ENCODE peak calls at places on chromosomes 2 and 18, in eight cellular contexts. M, X, L, Y, E, R, B and K are unnamed samples.

GRCh38 chr18:79578396-79579260 is 101.0 kb upstream of the CTDP1 start:
- DNase-seq in M (no peak), X (no peak), L (no peak), Y (no peak), E (no peak), R (no peak), B (peak), K (no peak)

GRCh38 chr2:108288534-108289106 is at the start of gene SULT1C2:
- DNase-seq in M (peak), X (peak), L (peak), Y (peak), E (no peak), R (no peak), B (no peak), K (peak)

GRCh38 chr2:123080331-123080730 is 944.8 kb upstream of the CNTNAP5 start:
- DNase-seq in M (no peak), X (no peak), L (no peak), Y (no peak), E (no peak), R (no peak), B (no peak), K (no peak)

GRCh38 chr2:98524168-98524567 is 79.5 kb downstream of the INPP4A start:
- DNase-seq in M (no peak), X (no peak), L (no peak), Y (peak), E (no peak), R (no peak), B (no peak), K (no peak)

GRCh38 chr2:226023383-226023782 is 623.9 kb downstream of the NYAP2 start:
- DNase-seq in M (peak), X (no peak), L (no peak), Y (no peak), E (no peak), R (peak), B (no peak), K (no peak)

GRCh38 chr2:229922449-229923386 is at the start of gene FBXO36:
- DNase-seq in M (peak), X (no peak), L (no peak), Y (peak), E (peak), R (peak), B (peak), K (peak)

GRCh38 chr2:37189452-37190153 is 1.1 kb upstream of the SULT6B1 start:
- DNase-seq in M (peak), X (peak), L (peak), Y (peak), E (no peak), R (no peak), B (no peak), K (peak)

GRCh38 chr2:240374085-240374907 is 61.2 kb upstream of the GPC1 start:
- DNase-seq in M (peak), X (peak), L (peak), Y (peak), E (peak), R (no peak), B (peak), K (peak)

GRCh38 chr2:43105586-43106562 is 120.5 kb downstream of the ZFP36L2 start:
- DNase-seq in M (peak), X (no peak), L (peak), Y (peak), E (peak), R (peak), B (peak), K (peak)

GRCh38 chr18:39724652-39725051 is 2159.1 kb upstream of the CELF4 start:
- DNase-seq in M (no peak), X (no peak), L (peak), Y (peak), E (no peak), R (no peak), B (no peak), K (no peak)

GRCh38 chr2:37558622-37559021 is 112.8 kb downstream of the CDC42EP3 start:
- DNase-seq in M (no peak), X (no peak), L (no peak), Y (no peak), E (no peak), R (peak), B (peak), K (no peak)

GRCh38 chr2:157822993-157823392 is 53.1 kb downstream of the ACVR1 start:
- DNase-seq in M (no peak), X (no peak), L (peak), Y (peak), E (no peak), R (no peak), B (no peak), K (no peak)

GRCh38 chr2:85710687-85711577 is 16.8 kb downstream of the GNLY start:
- DNase-seq in M (no peak), X (no peak), L (peak), Y (no peak), E (peak), R (no peak), B (peak), K (no peak)

GRCh38 chr2:218880749-218881594 is at the start of gene WNT10A:
- DNase-seq in M (no peak), X (no peak), L (no peak), Y (no peak), E (no peak), R (no peak), B (no peak), K (no peak)

GRCh38 chr2:11495844-11496271 is 29.9 kb upstream of the E2F6 start:
- DNase-seq in M (no peak), X (no peak), L (no peak), Y (no peak), E (peak), R (no peak), B (no peak), K (peak)

GRCh38 chr2:145682536-145683157 is 1162.7 kb upstream of the ZEB2 start:
- DNase-seq in M (no peak), X (no peak), L (peak), Y (peak), E (no peak), R (no peak), B (no peak), K (no peak)

GRCh38 chr2:50752228-50752627 is 279.7 kb downstream of the NRXN1 start:
- DNase-seq in M (no peak), X (no peak), L (peak), Y (peak), E (no peak), R (no peak), B (no peak), K (no peak)

GRCh38 chr2:41878056-41878455 is 169.8 kb upstream of the PKDCC start:
- DNase-seq in M (no peak), X (no peak), L (no peak), Y (no peak), E (no peak), R (no peak), B (no peak), K (no peak)

GRCh38 chr2:121377676-121378075 is 92.7 kb upstream of the TFCP2L1 start:
- DNase-seq in M (no peak), X (no peak), L (no peak), Y (no peak), E (no peak), R (no peak), B (no peak), K (no peak)

GRCh38 chr2:79935046-79935729 is 369.4 kb downstream of the LRRTM1 start:
- DNase-seq in M (no peak), X (no peak), L (no peak), Y (no peak), E (no peak), R (no peak), B (no peak), K (no peak)

GRCh38 chr2:206962966-206963365 is 23.6 kb downstream of the CPO start:
- DNase-seq in M (no peak), X (no peak), L (no peak), Y (no peak), E (no peak), R (no peak), B (no peak), K (no peak)

GRCh38 chr2:239153806-239154591 is 246.8 kb downstream of the HDAC4 start:
- DNase-seq in M (no peak), X (no peak), L (no peak), Y (no peak), E (peak), R (no peak), B (peak), K (no peak)

GRCh38 chr2:239178484-239178883 is 222.3 kb downstream of the HDAC4 start:
- DNase-seq in M (no peak), X (no peak), L (no peak), Y (no peak), E (peak), R (no peak), B (peak), K (no peak)

GRCh38 chr18:13444430-13445240 is 226.1 kb downstream of the LDLRAD4 start:
- DNase-seq in M (no peak), X (no peak), L (no peak), Y (no peak), E (no peak), R (no peak), B (no peak), K (no peak)

GRCh38 chr2:6692819-6693218 is 172.9 kb downstream of the CMPK2 start:
- DNase-seq in M (no peak), X (no peak), L (no peak), Y (no peak), E (no peak), R (no peak), B (no peak), K (no peak)

GRCh38 chr2:237190958-237191692 is 105.4 kb downstream of the COPS8 start:
- DNase-seq in M (no peak), X (no peak), L (no peak), Y (no peak), E (peak), R (no peak), B (no peak), K (no peak)

GRCh38 chr2:1226766-1227165 is 186.5 kb upstream of the TPO start:
- DNase-seq in M (no peak), X (no peak), L (no peak), Y (no peak), E (no peak), R (no peak), B (no peak), K (no peak)

GRCh38 chr18:73973972-73974371 is 173.7 kb downstream of the FBXO15 start:
- DNase-seq in M (no peak), X (no peak), L (no peak), Y (no peak), E (no peak), R (no peak), B (no peak), K (no peak)

GRCh38 chr2:154386186-154386585 is 312.3 kb upstream of the KCNJ3 start:
- DNase-seq in M (no peak), X (no peak), L (no peak), Y (no peak), E (no peak), R (peak), B (no peak), K (no peak)

GRCh38 chr18:72201032-72201431 is 343.1 kb downstream of the CBLN2 start:
- DNase-seq in M (no peak), X (no peak), L (no peak), Y (no peak), E (no peak), R (no peak), B (no peak), K (no peak)

GRCh38 chr2:96500385-96501066 is 4.6 kb downstream of the NEURL3 start:
- DNase-seq in M (no peak), X (no peak), L (no peak), Y (no peak), E (no peak), R (no peak), B (no peak), K (peak)

GRCh38 chr2:190596998-190597397 is 51.9 kb upstream of the NAB1 start:
- DNase-seq in M (no peak), X (no peak), L (no peak), Y (no peak), E (peak), R (no peak), B (no peak), K (no peak)

GRCh38 chr18:21362921-21363320 is 120.9 kb downstream of the GREB1L start:
- DNase-seq in M (no peak), X (no peak), L (no peak), Y (no peak), E (no peak), R (no peak), B (no peak), K (no peak)

GRCh38 chr2:26139269-26140183 is 33.4 kb upstream of the GAREM2 start:
- DNase-seq in M (peak), X (no peak), L (no peak), Y (no peak), E (no peak), R (no peak), B (no peak), K (no peak)

GRCh38 chr18:77069482-77069881 is 63.1 kb downstream of the MBP start:
- DNase-seq in M (no peak), X (no peak), L (no peak), Y (no peak), E (no peak), R (no peak), B (peak), K (no peak)

GRCh38 chr18:77069931-77070330 is 62.7 kb downstream of the MBP start:
- DNase-seq in M (no peak), X (no peak), L (no peak), Y (no peak), E (no peak), R (no peak), B (no peak), K (no peak)

GRCh38 chr18:77071061-77071460 is 61.5 kb downstream of the MBP start:
- DNase-seq in M (no peak), X (no peak), L (no peak), Y (no peak), E (no peak), R (no peak), B (no peak), K (no peak)

GRCh38 chr18:77071711-77072292 is 60.8 kb downstream of the MBP start:
- DNase-seq in M (peak), X (peak), L (peak), Y (peak), E (no peak), R (no peak), B (no peak), K (peak)

DNA sequence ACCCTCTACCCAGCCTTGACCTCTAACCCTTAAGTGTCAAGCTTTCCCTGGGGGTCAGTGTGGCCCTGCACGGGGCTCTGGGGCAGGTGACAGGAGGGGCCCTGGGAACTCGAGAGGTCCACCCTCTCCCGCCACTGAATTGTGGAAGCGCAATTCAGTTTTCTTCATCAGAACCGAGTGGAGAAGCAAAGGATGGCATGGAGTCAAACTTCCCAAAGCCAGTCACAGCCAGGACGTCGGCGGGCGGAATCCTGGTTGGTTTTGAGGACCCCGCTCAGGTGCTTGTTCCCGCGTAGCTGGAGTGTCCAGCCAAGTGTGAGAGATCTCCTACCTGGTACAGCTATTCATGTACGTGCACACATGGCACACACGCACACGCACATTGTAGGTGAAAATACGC is 62.0 kb downstream of the MBP start:
- DNase-seq in M (no peak), X (no peak), L (no peak), Y (no peak), E (no peak), R (no peak), B (no peak), K (no peak)
- H3K27ac ChIP-seq in M (peak), X (peak), L (no peak), Y (peak), E (peak), R (no peak), B (no peak), K (no peak)

GRCh38 chr18:32771871-32772499 is 838 bp downstream of the KLHL14 start:
- DNase-seq in M (no peak), X (no peak), L (no peak), Y (no peak), E (no peak), R (no peak), B (peak), K (peak)
- H3K4me3 ChIP-seq in M (peak), X (no peak), L (no peak), Y (no peak), E (peak), R (peak), B (peak), K (peak)

DNA sequence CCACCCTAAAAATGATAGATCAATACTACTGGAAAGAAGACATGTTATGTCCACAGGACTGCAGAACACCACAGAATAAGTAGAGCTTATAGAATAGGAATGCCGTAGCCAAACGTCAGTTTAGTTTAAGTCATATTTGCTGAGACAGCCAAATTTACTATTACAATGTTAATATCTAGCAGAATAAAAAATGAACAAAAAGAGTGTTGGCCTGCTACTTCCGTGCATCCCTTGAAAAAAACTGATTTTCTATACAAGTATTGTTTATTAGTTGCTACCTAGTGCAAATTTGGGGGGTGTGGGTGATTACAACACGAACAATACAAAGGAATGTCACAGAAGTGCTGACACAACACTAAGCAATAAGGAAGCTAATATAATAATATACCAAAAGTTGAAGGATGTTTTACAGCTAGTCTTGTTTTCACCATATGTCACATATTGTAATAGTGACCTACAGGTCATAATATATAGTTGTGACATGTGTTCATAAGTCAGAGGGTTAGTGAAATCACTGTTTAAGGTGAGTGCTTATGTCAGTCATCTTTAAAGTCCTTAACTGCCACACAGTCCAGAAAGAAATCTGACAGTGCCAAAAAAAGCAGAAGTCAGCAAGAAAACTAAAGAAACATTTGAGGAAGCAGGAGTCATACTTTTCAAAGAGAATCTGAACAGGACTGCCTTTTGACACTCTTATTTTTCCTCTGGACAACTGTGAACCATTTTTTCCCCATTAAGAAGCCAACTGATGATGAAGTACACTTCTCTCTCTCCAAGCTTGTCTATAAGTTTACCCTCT is 376.4 kb downstream of the ZEB2 start:
- DNase-seq in M (no peak), X (no peak), L (no peak), Y (no peak), E (no peak), R (peak), B (no peak), K (no peak)
- H3K27ac ChIP-seq in M (no peak), X (no peak), L (no peak), Y (no peak), E (peak), R (no peak), B (no peak), K (no peak)

DNA sequence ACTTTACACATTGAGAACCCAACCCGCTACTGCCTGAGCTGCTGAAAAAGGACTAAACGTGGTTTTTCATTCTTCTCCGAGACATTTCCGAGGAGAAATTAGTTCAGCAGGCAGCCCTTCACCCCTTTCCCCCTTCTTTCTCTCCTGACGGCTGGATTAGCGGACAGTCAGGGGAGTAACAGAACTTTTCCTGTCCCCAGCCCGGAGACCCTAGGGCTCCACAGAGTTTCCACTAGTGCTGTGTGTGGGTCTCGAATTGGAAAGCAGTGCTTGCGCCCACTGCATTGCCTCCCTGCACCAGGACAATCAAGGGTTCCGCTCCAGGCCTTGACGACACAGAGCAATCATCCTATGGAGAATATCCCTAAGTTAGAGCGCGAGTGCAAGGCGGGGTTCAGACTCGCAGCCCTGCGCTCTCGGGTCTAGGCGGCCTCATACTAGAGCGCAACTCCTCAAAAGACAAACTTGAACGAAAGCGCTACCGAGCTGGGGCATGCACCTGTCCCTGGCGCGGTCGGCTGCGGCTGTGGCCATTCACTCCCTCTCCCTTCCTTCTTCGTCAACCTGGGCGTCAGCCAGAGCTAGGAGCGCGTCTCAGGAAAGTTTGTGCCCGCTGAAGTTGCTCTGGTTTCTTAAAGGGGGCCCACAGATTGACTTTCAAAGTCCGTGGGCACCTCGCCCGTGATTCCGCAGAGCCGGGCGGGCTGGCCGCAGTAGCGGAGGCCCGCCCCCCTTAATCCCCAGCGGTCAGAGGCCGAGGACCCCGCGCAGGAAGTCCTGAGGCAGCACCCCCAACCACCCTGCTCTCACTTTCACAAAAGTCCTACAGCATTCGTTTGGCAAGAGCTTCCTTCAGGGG is 811 bp downstream of the OSR1 start:
- DNase-seq in M (no peak), X (peak), L (peak), Y (peak), E (peak), R (no peak), B (no peak), K (peak)
- H3K4me3 ChIP-seq in M (peak), X (peak), L (peak), Y (peak), E (peak), R (no peak), B (peak), K (peak)